ENCODE peak calls at places on chromosomes 4 and X, in four cellular contexts. One of them, this sample, is unnamed. For H3K4me1, the result is how much of the 10 kb centered on the place peaks cover.

GRCh38 chrX:119427024-119427794 is 28.1 kb downstream of the SLC25A43 start:
- DNase-seq in uterus: no peak
- DNase-seq in CD4-positive, alpha-beta memory T cell: no peak
- DNase-seq in pancreas: no peak
- DNase-seq in this sample: no peak

GRCh38 chr4:3440011-3440410 is 1.8 kb upstream of the HGFAC start:
- DNase-seq in CD4-positive, alpha-beta memory T cell: no peak
- DNase-seq in pancreas: no peak
- DNase-seq in uterus: no peak
- DNase-seq in this sample: no peak

GRCh38 chr4:6343950-6344408 is 74.3 kb downstream of the WFS1 start:
- DNase-seq in CD4-positive, alpha-beta memory T cell: no peak
- DNase-seq in uterus: no peak
- DNase-seq in pancreas: no peak
- DNase-seq in this sample: no peak

GRCh38 chr4:105963461-105964400 is 68.5 kb downstream of the NPNT start:
- DNase-seq in uterus: no peak
- DNase-seq in pancreas: no peak
- DNase-seq in CD4-positive, alpha-beta memory T cell: no peak
- DNase-seq in this sample: no peak

GRCh38 chr4:8344387-8344786 is 74.8 kb downstream of the HTRA3 start:
- DNase-seq in CD4-positive, alpha-beta memory T cell: no peak
- DNase-seq in pancreas: no peak
- DNase-seq in uterus: no peak
- DNase-seq in this sample: no peak

GRCh38 chr4:134154097-134154496 is 47.5 kb downstream of the PABPC4L start:
- DNase-seq in pancreas: no peak
- DNase-seq in uterus: no peak
- DNase-seq in CD4-positive, alpha-beta memory T cell: no peak
- DNase-seq in this sample: no peak

GRCh38 chrX:36867143-36867542 is 141.0 kb upstream of the FAM47C start:
- DNase-seq in pancreas: no peak
- DNase-seq in uterus: no peak
- DNase-seq in CD4-positive, alpha-beta memory T cell: no peak
- DNase-seq in this sample: peak

GRCh38 chrX:57074458-57074857 is 46.9 kb downstream of the SPIN2B start:
- DNase-seq in CD4-positive, alpha-beta memory T cell: no peak
- DNase-seq in pancreas: no peak
- DNase-seq in uterus: no peak
- DNase-seq in this sample: no peak

GRCh38 chr4:24741915-24742314 is 53.5 kb upstream of the SOD3 start:
- DNase-seq in CD4-positive, alpha-beta memory T cell: no peak
- DNase-seq in uterus: no peak
- DNase-seq in pancreas: no peak
- DNase-seq in this sample: no peak

GRCh38 chr4:54063737-54064316 is 578 bp downstream of the CHIC2 start:
- DNase-seq in CD4-positive, alpha-beta memory T cell: peak
- DNase-seq in pancreas: peak
- DNase-seq in uterus: peak
- DNase-seq in this sample: peak
- H3K4me1 ChIP-seq in CD4-positive, alpha-beta memory T cell: half or more
- H3K4me1 ChIP-seq in pancreas: under half
- H3K4me1 ChIP-seq in uterus: under half
- H3K4me1 ChIP-seq in this sample: under half

GRCh38 chrX:129845616-129846190 is 2.0 kb upstream of the ZDHHC9 start:
- DNase-seq in uterus: no peak
- DNase-seq in pancreas: no peak
- DNase-seq in CD4-positive, alpha-beta memory T cell: no peak
- DNase-seq in this sample: no peak

GRCh38 chrX:129843459-129844306 is at the start of gene ZDHHC9:
- DNase-seq in pancreas: peak
- DNase-seq in CD4-positive, alpha-beta memory T cell: peak
- DNase-seq in uterus: peak
- DNase-seq in this sample: peak

GRCh38 chrX:129843209-129843458 is 552 bp downstream of the ZDHHC9 start:
- DNase-seq in uterus: no peak
- DNase-seq in pancreas: no peak
- DNase-seq in CD4-positive, alpha-beta memory T cell: no peak
- DNase-seq in this sample: no peak

GRCh38 chrX:129842510-129843208 is 1.0 kb downstream of the ZDHHC9 start:
- DNase-seq in uterus: peak
- DNase-seq in CD4-positive, alpha-beta memory T cell: no peak
- DNase-seq in pancreas: peak
- DNase-seq in this sample: peak

GRCh38 chrX:129846686-129847085 is 3.0 kb upstream of the ZDHHC9 start:
- DNase-seq in pancreas: no peak
- DNase-seq in CD4-positive, alpha-beta memory T cell: no peak
- DNase-seq in uterus: no peak
- DNase-seq in this sample: no peak
- H3K4me1 ChIP-seq in pancreas: under half
- H3K4me1 ChIP-seq in CD4-positive, alpha-beta memory T cell: under half
- H3K4me1 ChIP-seq in uterus: under half
- H3K4me1 ChIP-seq in this sample: under half

GRCh38 chr4:143384381-143384994 is 47.8 kb downstream of the GAB1 start:
- DNase-seq in CD4-positive, alpha-beta memory T cell: no peak
- DNase-seq in uterus: no peak
- DNase-seq in pancreas: no peak
- DNase-seq in this sample: no peak
- H3K4me1 ChIP-seq in CD4-positive, alpha-beta memory T cell: under half
- H3K4me1 ChIP-seq in uterus: under half
- H3K4me1 ChIP-seq in pancreas: under half
- H3K4me1 ChIP-seq in this sample: under half

GRCh38 chr4:159370316-159370715 is 267.4 kb downstream of the RAPGEF2 start:
- DNase-seq in uterus: no peak
- DNase-seq in CD4-positive, alpha-beta memory T cell: no peak
- DNase-seq in pancreas: no peak
- DNase-seq in this sample: no peak

GRCh38 chr4:159366966-159367365 is 264.1 kb downstream of the RAPGEF2 start:
- DNase-seq in pancreas: no peak
- DNase-seq in CD4-positive, alpha-beta memory T cell: no peak
- DNase-seq in uterus: no peak
- DNase-seq in this sample: no peak

GRCh38 chr4:159369256-159369655 is 266.4 kb downstream of the RAPGEF2 start:
- DNase-seq in uterus: no peak
- DNase-seq in CD4-positive, alpha-beta memory T cell: no peak
- DNase-seq in pancreas: no peak
- DNase-seq in this sample: no peak

GRCh38 chr4:159368320-159368719 is 265.4 kb downstream of the RAPGEF2 start:
- DNase-seq in CD4-positive, alpha-beta memory T cell: no peak
- DNase-seq in pancreas: no peak
- DNase-seq in uterus: no peak
- DNase-seq in this sample: no peak

GRCh38 chr4:159367421-159368105 is 264.7 kb downstream of the RAPGEF2 start:
- DNase-seq in uterus: no peak
- DNase-seq in pancreas: no peak
- DNase-seq in CD4-positive, alpha-beta memory T cell: no peak
- DNase-seq in this sample: no peak
- H3K4me1 ChIP-seq in uterus: under half
- H3K4me1 ChIP-seq in pancreas: under half
- H3K4me1 ChIP-seq in CD4-positive, alpha-beta memory T cell: under half
- H3K4me1 ChIP-seq in this sample: under half

GRCh38 chrX:142680038-142680437 is 345.7 kb upstream of the SPANXN4 start:
- DNase-seq in uterus: no peak
- DNase-seq in CD4-positive, alpha-beta memory T cell: no peak
- DNase-seq in pancreas: no peak
- DNase-seq in this sample: no peak
- H3K4me1 ChIP-seq in uterus: under half
- H3K4me1 ChIP-seq in CD4-positive, alpha-beta memory T cell: under half
- H3K4me1 ChIP-seq in pancreas: under half
- H3K4me1 ChIP-seq in this sample: under half